ENCODE peak calls at places on chromosomes 1 and 21, in eight cellular contexts. Y is thoracic aorta; W is aorta; S is K562; B is CD4-positive, alpha-beta memory T cell; X is cardiac muscle cell; N is right atrium auricular region; P is naive thymus-derived CD4-positive, alpha-beta T cell. A is an unnamed sample.

GRCh38 chr1:94416901-94417701 is 1.1 kb upstream of the ABCD3 start:
- DNase-seq in Y (no peak), W (no peak), S (peak; percentile 10), B (no peak), X (peak; percentile 94), N (peak; percentile 67), P (no peak), A (peak; percentile 9)

GRCh38 chr1:63770381-63770780 is 3.4 kb upstream of the ROR1 start:
- DNase-seq in Y (no peak), W (no peak), S (no peak), B (no peak), X (no peak), N (no peak), P (no peak), A (no peak)

GRCh38 chr1:211133841-211134669 is at the start of gene KCNH1:
- DNase-seq in Y (no peak), W (peak; percentile 93), S (peak; percentile 95), B (peak; percentile 76), X (peak; percentile 82), N (peak; percentile 69), P (peak; percentile 55), A (peak; percentile 94)

GRCh38 chr1:212979340-212980122 is 29.2 kb downstream of the VASH2 start:
- DNase-seq in Y (no peak), W (no peak), S (no peak), B (no peak), X (no peak), N (peak; percentile 59), P (no peak), A (peak; percentile 55)

GRCh38 chr1:182446033-182446669 is 3.8 kb upstream of the RGSL1 start:
- DNase-seq in Y (no peak), W (no peak), S (peak; percentile 65), B (no peak), X (peak; percentile 70), N (no peak), P (no peak), A (no peak)

GRCh38 chr1:24770891-24771290 is 25.6 kb downstream of the CLIC4 start:
- DNase-seq in Y (no peak), W (no peak), S (no peak), B (no peak), X (peak; percentile 41), N (no peak), P (no peak), A (no peak)

GRCh38 chr21:42862774-42863503 is 16.4 kb downstream of the WDR4 start:
- DNase-seq in Y (no peak), W (no peak), S (no peak), B (no peak), X (no peak), N (no peak), P (no peak), A (no peak)

GRCh38 chr21:21688877-21689276 is 690.7 kb downstream of the NCAM2 start:
- DNase-seq in Y (no peak), W (no peak), S (no peak), B (no peak), X (peak; percentile 62), N (no peak), P (no peak), A (peak; percentile 25)

GRCh38 chr1:209866201-209866600 is 38.4 kb downstream of the UTP25 start:
- DNase-seq in Y (no peak), W (no peak), S (no peak), B (no peak), X (no peak), N (no peak), P (no peak), A (no peak)

GRCh38 chr1:47777322-47777721 is 219.9 kb downstream of the TRABD2B start:
- DNase-seq in Y (no peak), W (no peak), S (no peak), B (no peak), X (no peak), N (no peak), P (no peak), A (no peak)

GRCh38 chr1:37255868-37256267 is 218.5 kb upstream of the ZC3H12A start:
- DNase-seq in Y (no peak), W (no peak), S (no peak), B (no peak), X (no peak), N (no peak), P (no peak), A (no peak)

GRCh38 chr21:43938751-43939442 is 73.2 kb upstream of the TRAPPC10 start:
- DNase-seq in Y (no peak), W (peak; percentile 88), S (peak; percentile 99), B (peak; percentile 89), X (peak; percentile 75), N (peak; percentile 82), P (peak; percentile 85), A (peak; percentile 93)

DNA sequence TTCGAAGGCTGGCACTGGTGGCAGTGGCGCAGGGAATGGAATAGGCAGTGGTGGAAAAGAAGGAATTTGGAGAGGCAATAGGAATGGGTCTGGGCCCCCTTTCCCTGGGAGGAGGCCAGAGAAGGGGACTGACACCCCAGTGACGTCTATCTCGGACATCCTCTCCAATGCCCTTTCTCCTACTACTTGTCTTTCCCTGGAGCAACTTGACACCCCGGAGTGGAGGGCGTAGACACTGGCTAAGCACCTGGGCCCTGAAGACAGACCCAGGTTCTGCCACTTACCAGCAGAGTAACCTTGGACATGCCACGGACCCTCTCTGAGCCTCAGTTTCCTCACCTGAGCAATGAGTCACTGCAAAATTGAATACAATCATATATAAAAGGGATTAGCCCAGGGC is 86.8 kb downstream of the CAMK2N1 start:
- DNase-seq in Y (no peak), W (no peak), S (no peak), B (no peak), X (no peak), N (no peak), P (no peak), A (no peak)
- H3K27me3 ChIP-seq in Y (no peaks in the 10 kb centered on the region), W (no peaks in the 10 kb centered on the region), S (peaks cover 3% of the 10 kb centered on the region), B (peaks cover 3% of the 10 kb centered on the region), X (peaks cover 96% of the 10 kb centered on the region), N (no peaks in the 10 kb centered on the region), P (peaks cover 3% of the 10 kb centered on the region), A (peaks cover 28% of the 10 kb centered on the region)

GRCh38 chr1:30465096-30465495 is 258.3 kb downstream of the MATN1 start:
- DNase-seq in Y (no peak), W (peak; percentile 50), S (no peak), B (no peak), X (no peak), N (no peak), P (no peak), A (no peak)
- H3K27ac ChIP-seq in Y (no peak overlapping the region), W (no peak overlapping the region), S (no peak overlapping the region), B (no peak overlapping the region), X (no peak overlapping the region), N (no peak overlapping the region), P (no peak overlapping the region), A (no peak overlapping the region)

GRCh38 chr1:3391711-3392110 is 62.8 kb upstream of the ARHGEF16 start:
- DNase-seq in Y (no peak), W (no peak), S (no peak), B (no peak), X (no peak), N (no peak), P (no peak), A (no peak)

GRCh38 chr1:3393024-3393986 is 61.2 kb upstream of the ARHGEF16 start:
- DNase-seq in Y (no peak), W (no peak), S (no peak), B (no peak), X (peak; percentile 2), N (peak; percentile 71), P (no peak), A (no peak)

GRCh38 chr1:3387401-3387800 is 67.1 kb upstream of the ARHGEF16 start:
- DNase-seq in Y (no peak), W (no peak), S (no peak), B (no peak), X (no peak), N (no peak), P (no peak), A (no peak)

GRCh38 chr1:3389093-3389833 is 65.2 kb upstream of the ARHGEF16 start:
- DNase-seq in Y (no peak), W (no peak), S (no peak), B (no peak), X (no peak), N (no peak), P (no peak), A (no peak)

DNA sequence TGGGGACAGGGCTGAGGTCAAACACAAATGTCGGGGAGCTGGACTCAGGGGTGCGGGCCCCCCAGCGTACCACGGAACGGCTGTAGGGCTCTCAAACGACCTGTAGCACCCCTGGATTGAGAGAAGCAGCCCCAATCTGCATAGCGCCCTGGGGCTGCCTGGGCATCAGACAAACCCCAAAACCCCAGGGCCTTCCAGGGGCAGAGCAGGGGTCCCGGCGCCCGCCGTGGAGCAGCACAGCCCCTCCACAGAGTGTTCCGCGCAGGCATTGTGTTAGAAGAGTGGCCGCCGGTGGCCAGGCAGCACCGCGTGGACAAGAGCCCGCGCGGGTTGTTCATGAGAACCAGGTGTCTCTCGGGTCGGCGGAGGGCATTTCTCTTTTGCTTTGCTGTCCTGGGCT is 64.2 kb upstream of the ARHGEF16 start:
- DNase-seq in Y (no peak), W (no peak), S (no peak), B (no peak), X (no peak), N (no peak), P (no peak), A (no peak)
- H3K27me3 ChIP-seq in Y (no peaks in the 10 kb centered on the region), W (no peaks in the 10 kb centered on the region), S (peaks cover 77% of the 10 kb centered on the region), B (no peaks in the 10 kb centered on the region), X (peaks cover 6% of the 10 kb centered on the region), N (peaks cover 4% of the 10 kb centered on the region), P (no peaks in the 10 kb centered on the region), A (no peaks in the 10 kb centered on the region)

GRCh38 chr1:12594490-12594889 is 23.5 kb downstream of the DHRS3 start:
- DNase-seq in Y (no peak), W (no peak), S (no peak), B (no peak), X (no peak), N (no peak), P (no peak), A (no peak)
- H3K27ac ChIP-seq in Y (peak overlapping the region; percentile 98), W (peak overlapping the region; percentile 58), S (no peak overlapping the region), B (no peak overlapping the region), X (no peak overlapping the region), N (peak overlapping the region; percentile 93), P (peak overlapping the region; percentile 57), A (no peak overlapping the region)

GRCh38 chr1:110768595-110768994 is 93.9 kb upstream of the KCNA3 start:
- DNase-seq in Y (no peak), W (no peak), S (no peak), B (no peak), X (no peak), N (no peak), P (no peak), A (no peak)
- H3K27me3 ChIP-seq in Y (no peaks in the 10 kb centered on the region), W (no peaks in the 10 kb centered on the region), S (no peaks in the 10 kb centered on the region), B (no peaks in the 10 kb centered on the region), X (peaks cover 16% of the 10 kb centered on the region), N (no peaks in the 10 kb centered on the region), P (no peaks in the 10 kb centered on the region), A (no peaks in the 10 kb centered on the region)

DNA sequence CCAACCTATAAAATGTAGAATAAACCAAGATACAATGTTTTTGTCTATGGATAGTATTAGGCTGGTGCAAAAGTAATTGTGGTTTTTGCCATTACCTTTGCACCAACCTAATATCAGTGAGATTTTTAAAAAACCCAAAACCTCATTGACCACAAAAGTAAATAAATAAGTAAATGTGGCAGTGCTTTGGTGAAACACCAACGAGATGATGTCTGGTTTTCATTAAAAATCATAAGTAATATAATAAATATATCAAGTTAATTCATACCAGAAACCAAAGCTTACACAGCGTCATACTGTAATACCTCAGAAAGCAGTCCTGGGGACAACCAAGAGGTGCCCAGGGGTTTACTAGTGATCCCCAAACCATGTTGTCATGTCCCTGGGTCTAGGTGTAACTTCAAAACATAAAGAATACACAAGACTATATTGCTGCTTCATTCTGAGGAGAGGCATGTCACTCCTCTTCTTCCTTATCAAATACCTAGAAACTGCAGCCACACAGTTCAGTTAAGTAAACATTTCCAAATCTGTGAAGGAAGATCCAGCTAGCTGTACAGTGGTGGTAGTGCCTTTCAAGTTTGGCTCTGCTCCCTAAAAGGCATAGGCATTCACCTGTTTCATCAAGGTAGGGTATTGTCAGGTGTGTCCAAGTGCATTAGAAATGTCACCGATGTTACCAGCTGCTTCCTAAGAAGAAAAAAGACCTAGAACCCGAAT is 51.6 kb upstream of the ZC3H11B start:
- DNase-seq in Y (no peak), W (no peak), S (no peak), B (no peak), X (no peak), N (no peak), P (no peak), A (no peak)
- H3K27ac ChIP-seq in Y (no peak overlapping the region), W (no peak overlapping the region), S (no peak overlapping the region), B (no peak overlapping the region), X (no peak overlapping the region), N (no peak overlapping the region), P (no peak overlapping the region), A (no peak overlapping the region)

A was measured in WERI-Rb-1.